ENCODE peak calls at places on chromosomes 4 and X, in four cellular contexts. Z is K562, B is WTC11, N is HepG2. F is an unnamed sample.

GRCh38 chrX:51899741-51900140 is 6.3 kb downstream of the MAGED1 start:
- DNase-seq in N (no peak), B (no peak), Z (no peak), F (no peak)

GRCh38 chr4:57182132-57182874 is 72.1 kb upstream of the IGFBP7 start:
- DNase-seq in B (no peak), N (no peak), Z (no peak), F (peak)

GRCh38 chrX:108028854-108029253 is 16.0 kb upstream of the VSIG1 start:
- DNase-seq in Z (no peak), N (no peak), B (no peak), F (no peak)

GRCh38 chr4:152983221-152983620 is 47.1 kb downstream of the FHDC1 start:
- DNase-seq in N (no peak), B (peak), Z (peak), F (no peak)

GRCh38 chr4:121252224-121252806 is 88.2 kb upstream of the TNIP3 start:
- DNase-seq in B (peak), N (peak), Z (peak), F (peak)

GRCh38 chrX:147850875-147851274 is 60.8 kb upstream of the FMR1 start:
- DNase-seq in B (no peak), Z (no peak), N (no peak), F (no peak)

GRCh38 chr4:168221298-168221697 is 97.3 kb downstream of the DDX60 start:
- DNase-seq in N (no peak), B (no peak), Z (no peak), F (no peak)

GRCh38 chr4:144967161-144967560 is 130.8 kb downstream of the ANAPC10 start:
- DNase-seq in Z (no peak), N (no peak), B (no peak), F (no peak)

GRCh38 chrX:73481521-73481920 is 34.7 kb downstream of the CDX4 start:
- DNase-seq in B (no peak), Z (no peak), N (no peak), F (no peak)

GRCh38 chrX:63349307-63349706 is 1.8 kb downstream of the SPIN4 start:
- DNase-seq in N (no peak), B (no peak), Z (no peak), F (peak)

GRCh38 chrX:357035-357692 is 29.5 kb downstream of the PPP2R3B start:
- DNase-seq in B (no peak), N (no peak), Z (no peak), F (no peak)
- TF ChIP-seq FOXJ3 in B (no peak), N (no peak), Z (no peak), F (no peak)

DNA sequence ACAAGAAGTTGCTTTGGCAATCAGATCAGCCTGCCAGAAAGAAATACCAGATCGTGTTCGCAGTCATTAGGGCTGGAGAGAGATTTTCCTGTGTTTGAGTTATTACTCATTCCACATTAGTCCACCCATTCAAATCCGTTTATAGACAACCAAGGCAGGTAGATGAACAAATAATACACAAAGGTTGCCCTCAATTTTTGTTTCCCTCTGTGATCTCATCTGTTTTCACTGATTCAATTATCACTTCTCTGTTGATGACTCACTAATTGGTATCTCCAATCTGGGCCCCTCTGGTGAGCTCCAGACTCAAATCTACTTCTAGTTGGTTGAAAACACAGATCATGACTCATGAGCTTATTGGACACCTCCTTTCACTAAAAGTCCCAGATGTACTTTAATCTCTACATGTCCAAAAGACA is 54.5 kb downstream of the CHM start:
- DNase-seq in Z (no peak), N (peak), B (no peak), F (no peak)
- TF ChIP-seq FOXJ3 in Z (no peak), N (no peak), B (no peak), F (no peak)

DNA sequence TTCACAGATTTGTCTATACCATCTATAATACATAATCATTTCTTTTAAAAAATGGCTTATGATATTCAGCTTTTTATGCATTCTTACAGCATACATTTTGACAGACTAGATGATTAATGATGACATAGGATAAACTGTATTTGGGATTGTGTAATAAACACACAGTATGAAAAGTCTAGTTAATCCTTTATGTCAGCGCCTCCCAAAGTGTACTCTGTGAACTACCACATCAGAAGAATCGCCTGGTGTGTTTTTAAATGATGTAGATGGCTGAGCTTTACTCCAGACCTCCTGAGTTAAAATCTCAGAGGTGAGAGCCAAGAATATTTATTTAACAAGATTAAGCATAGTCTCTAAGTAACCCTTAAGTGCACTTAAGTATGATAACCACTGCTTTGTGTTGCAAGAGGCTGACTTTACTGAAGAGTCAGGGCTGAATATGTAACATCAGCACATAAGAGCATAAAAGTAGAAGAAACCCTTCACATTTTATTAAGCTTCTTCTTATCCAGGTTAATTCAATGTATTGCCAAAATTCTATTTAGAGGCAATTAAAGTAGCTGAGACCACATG is 104.2 kb downstream of the ANK2 start:
- DNase-seq in N (peak), B (no peak), Z (no peak), F (no peak)
- TF ChIP-seq FOXJ3 in N (no peak), B (no peak), Z (no peak), F (no peak)

GRCh38 chrX:153333821-153334653 is at the start of gene ZNF275:
- DNase-seq in N (peak), B (peak), Z (peak), F (peak)
- TF ChIP-seq FOXJ3 in N (no peak), B (no peak), Z (no peak), F (no peak)

F was measured in SK-N-SH.